ENCODE peak calls at places on chromosomes 3 and 15, in nine cellular contexts. B, H, M, T, V, W, D, Z and C are unnamed samples.

GRCh38 chr3:48090166-48090939 is 74.1 kb upstream of the MAP4 start:
- DNase-seq in B (no peak), H (no peak), M (no peak), T (no peak), V (no peak), W (no peak), D (no peak), Z (no peak), C (peak)

GRCh38 chr3:36248374-36248773 is 131.9 kb upstream of the STAC start:
- DNase-seq in B (no peak), H (no peak), M (no peak), T (no peak), V (no peak), W (no peak), D (no peak), Z (no peak), C (peak)

GRCh38 chr3:8452112-8452511 is 49.5 kb upstream of the LMCD1 start:
- DNase-seq in B (no peak), H (no peak), M (no peak), T (no peak), V (no peak), W (no peak), D (no peak), Z (no peak), C (no peak)

GRCh38 chr3:155188036-155188435 is 105.4 kb downstream of the STRIT1 start:
- DNase-seq in B (no peak), H (no peak), M (no peak), T (no peak), V (no peak), W (no peak), D (no peak), Z (no peak), C (no peak)

GRCh38 chr3:16253601-16254000 is 11.1 kb downstream of the DPH3 start:
- DNase-seq in B (no peak), H (no peak), M (no peak), T (no peak), V (peak), W (no peak), D (no peak), Z (no peak), C (no peak)

GRCh38 chr3:155202626-155203025 is 90.9 kb downstream of the STRIT1 start:
- DNase-seq in B (no peak), H (no peak), M (no peak), T (no peak), V (no peak), W (no peak), D (no peak), Z (no peak), C (no peak)

GRCh38 chr3:126537116-126537729 is 13.3 kb downstream of the CHST13 start:
- DNase-seq in B (no peak), H (no peak), M (no peak), T (no peak), V (no peak), W (no peak), D (no peak), Z (no peak), C (no peak)

GRCh38 chr15:35958936-35959335 is 413.0 kb upstream of the DPH6 start:
- DNase-seq in B (no peak), H (no peak), M (no peak), T (no peak), V (no peak), W (no peak), D (no peak), Z (no peak), C (no peak)

GRCh38 chr3:151439652-151440125 is 21.2 kb downstream of the IGSF10 start:
- DNase-seq in B (peak), H (peak), M (peak), T (peak), V (peak), W (peak), D (peak), Z (no peak), C (peak)

GRCh38 chr3:23567917-23568316 is 237.8 kb upstream of the UBE2E1 start:
- DNase-seq in B (no peak), H (no peak), M (peak), T (no peak), V (peak), W (peak), D (no peak), Z (no peak), C (no peak)

GRCh38 chr3:106560451-106560966 is 691.7 kb upstream of the CBLB start:
- DNase-seq in B (no peak), H (no peak), M (peak), T (no peak), V (peak), W (no peak), D (no peak), Z (no peak), C (no peak)

GRCh38 chr15:70200511-70200991 is 102.8 kb upstream of the TLE3 start:
- DNase-seq in B (no peak), H (no peak), M (no peak), T (peak), V (no peak), W (no peak), D (no peak), Z (no peak), C (no peak)

GRCh38 chr15:25676070-25676469 is 187.1 kb downstream of the ATP10A start:
- DNase-seq in B (no peak), H (no peak), M (no peak), T (no peak), V (no peak), W (no peak), D (no peak), Z (no peak), C (no peak)

GRCh38 chr3:52253314-52254260 is 8.0 kb downstream of the PPM1M start:
- DNase-seq in B (no peak), H (no peak), M (no peak), T (no peak), V (peak), W (no peak), D (no peak), Z (peak), C (no peak)

GRCh38 chr3:102206506-102207145 is 228.2 kb upstream of the ZPLD1 start:
- DNase-seq in B (no peak), H (no peak), M (no peak), T (no peak), V (no peak), W (no peak), D (no peak), Z (no peak), C (peak)

GRCh38 chr15:69757186-69757585 is 304.6 kb downstream of the RPLP1 start:
- DNase-seq in B (no peak), H (no peak), M (no peak), T (no peak), V (no peak), W (no peak), D (no peak), Z (no peak), C (no peak)

GRCh38 chr3:139098391-139098790 is 53.7 kb upstream of the PRR23C start:
- DNase-seq in B (no peak), H (no peak), M (no peak), T (no peak), V (no peak), W (no peak), D (no peak), Z (no peak), C (no peak)

GRCh38 chr3:196399485-196399945 is 32.7 kb downstream of the UBXN7 start:
- DNase-seq in B (no peak), H (peak), M (peak), T (no peak), V (no peak), W (peak), D (no peak), Z (no peak), C (no peak)

GRCh38 chr3:179428876-179429548 is 22.3 kb downstream of the GNB4 start:
- DNase-seq in B (no peak), H (no peak), M (no peak), T (no peak), V (no peak), W (no peak), D (no peak), Z (no peak), C (no peak)

GRCh38 chr3:54445630-54446029 is 323.3 kb downstream of the CACNA2D3 start:
- DNase-seq in B (no peak), H (no peak), M (no peak), T (no peak), V (no peak), W (no peak), D (no peak), Z (no peak), C (no peak)

GRCh38 chr15:92343869-92344643 is 49.6 kb upstream of the ST8SIA2 start:
- DNase-seq in B (no peak), H (no peak), M (no peak), T (no peak), V (no peak), W (no peak), D (no peak), Z (no peak), C (peak)

DNA sequence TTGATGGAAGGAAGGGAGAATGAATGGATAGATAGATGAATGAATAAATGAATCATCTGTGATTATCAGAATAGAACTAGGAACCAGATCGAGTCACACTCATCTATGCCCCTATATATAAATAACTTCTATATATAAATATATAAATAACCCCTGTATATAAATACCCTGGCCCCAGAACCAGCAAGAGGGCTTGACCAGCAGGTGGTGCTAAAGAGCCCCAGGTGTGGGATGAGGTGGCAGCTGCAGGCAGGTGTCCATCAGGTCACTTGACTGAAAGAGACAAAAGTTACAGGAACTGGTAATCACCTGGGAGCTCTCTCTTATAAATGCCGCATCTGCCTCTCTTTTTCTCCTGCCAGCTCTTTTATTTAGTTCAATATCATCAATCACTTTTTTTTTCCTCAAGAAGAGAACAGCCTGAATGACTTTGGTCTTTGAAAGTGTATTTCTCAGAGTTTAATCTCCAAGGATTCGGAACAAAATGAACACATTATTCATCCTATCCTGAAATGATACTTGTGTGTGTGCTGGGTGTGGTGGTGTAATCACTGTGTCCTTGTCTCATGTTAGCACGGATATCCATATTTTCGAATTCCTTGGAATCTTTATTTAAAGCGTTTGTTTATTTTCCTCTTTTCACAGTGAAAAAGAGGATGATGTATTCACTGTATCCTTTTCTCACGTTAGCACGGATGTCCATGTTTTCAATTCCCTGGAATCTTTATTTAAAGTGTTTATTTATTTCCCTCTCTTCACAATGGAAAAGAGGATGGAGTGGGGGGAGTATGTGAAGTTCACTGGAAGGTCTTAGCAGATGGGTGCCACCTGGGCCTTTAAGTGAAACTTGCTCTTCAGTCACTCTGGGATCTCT is 35.4 kb upstream of the ATG7 start:
- DNase-seq in B (peak), H (peak), M (peak), T (peak), V (no peak), W (peak), D (peak), Z (no peak), C (peak)
- TF ChIP-seq REST in B (no peak), H (no peak), M (no peak), T (no peak), V (no peak), W (no peak), D (no peak), Z (no peak), C (no peak)

GRCh38 chr15:54884312-54884711 is 312.4 kb downstream of the RSL24D1 start:
- DNase-seq in B (no peak), H (no peak), M (no peak), T (no peak), V (no peak), W (no peak), D (no peak), Z (no peak), C (no peak)
- TF ChIP-seq REST in B (no peak), H (no peak), M (no peak), T (no peak), V (no peak), W (no peak), D (no peak), Z (no peak), C (no peak)

GRCh38 chr3:160781429-160781828 is 25.4 kb downstream of the PPM1L start:
- DNase-seq in B (no peak), H (no peak), M (no peak), T (no peak), V (no peak), W (no peak), D (no peak), Z (no peak), C (no peak)

GRCh38 chr3:160780246-160780645 is 24.2 kb downstream of the PPM1L start:
- DNase-seq in B (no peak), H (no peak), M (no peak), T (no peak), V (no peak), W (no peak), D (no peak), Z (no peak), C (no peak)

GRCh38 chr3:160784853-160785252 is 28.8 kb downstream of the PPM1L start:
- DNase-seq in B (no peak), H (no peak), M (no peak), T (no peak), V (no peak), W (peak), D (no peak), Z (no peak), C (peak)
- TF ChIP-seq REST in B (no peak), H (no peak), M (no peak), T (no peak), V (no peak), W (no peak), D (no peak), Z (no peak), C (no peak)

DNA sequence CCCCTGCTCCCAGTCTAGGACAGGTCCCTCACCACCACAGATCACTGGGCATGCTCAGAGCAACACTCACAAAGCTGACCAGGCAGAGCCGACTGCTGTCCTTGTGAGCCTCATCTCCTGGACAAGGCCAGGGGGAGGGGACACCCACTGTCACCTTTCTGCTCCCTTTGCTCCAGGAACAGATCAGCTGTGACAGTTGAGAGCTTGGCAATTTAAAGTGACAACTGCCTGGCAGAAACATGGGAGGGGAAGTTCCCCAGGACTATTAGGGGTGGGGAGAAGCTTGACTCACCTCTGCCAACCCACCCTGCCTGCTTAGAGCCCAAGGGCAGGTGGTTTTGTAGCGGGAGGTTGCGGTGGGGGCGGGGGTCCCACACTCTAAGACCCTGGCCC is 80.6 kb downstream of the IQSEC1 start:
- DNase-seq in B (no peak), H (peak), M (no peak), T (no peak), V (no peak), W (no peak), D (no peak), Z (no peak), C (no peak)
- TF ChIP-seq REST in B (no peak), H (no peak), M (no peak), T (no peak), V (no peak), W (no peak), D (no peak), Z (no peak), C (no peak)

GRCh38 chr15:50496692-50497091 is 49.8 kb downstream of the USP50 start:
- DNase-seq in B (no peak), H (no peak), M (no peak), T (no peak), V (no peak), W (no peak), D (no peak), Z (no peak), C (no peak)

GRCh38 chr15:50493625-50494024 is 52.8 kb downstream of the USP50 start:
- DNase-seq in B (no peak), H (no peak), M (no peak), T (no peak), V (no peak), W (no peak), D (no peak), Z (no peak), C (no peak)
- TF ChIP-seq REST in B (no peak), H (no peak), M (no peak), T (no peak), V (no peak), W (no peak), D (no peak), Z (no peak), C (no peak)

DNA sequence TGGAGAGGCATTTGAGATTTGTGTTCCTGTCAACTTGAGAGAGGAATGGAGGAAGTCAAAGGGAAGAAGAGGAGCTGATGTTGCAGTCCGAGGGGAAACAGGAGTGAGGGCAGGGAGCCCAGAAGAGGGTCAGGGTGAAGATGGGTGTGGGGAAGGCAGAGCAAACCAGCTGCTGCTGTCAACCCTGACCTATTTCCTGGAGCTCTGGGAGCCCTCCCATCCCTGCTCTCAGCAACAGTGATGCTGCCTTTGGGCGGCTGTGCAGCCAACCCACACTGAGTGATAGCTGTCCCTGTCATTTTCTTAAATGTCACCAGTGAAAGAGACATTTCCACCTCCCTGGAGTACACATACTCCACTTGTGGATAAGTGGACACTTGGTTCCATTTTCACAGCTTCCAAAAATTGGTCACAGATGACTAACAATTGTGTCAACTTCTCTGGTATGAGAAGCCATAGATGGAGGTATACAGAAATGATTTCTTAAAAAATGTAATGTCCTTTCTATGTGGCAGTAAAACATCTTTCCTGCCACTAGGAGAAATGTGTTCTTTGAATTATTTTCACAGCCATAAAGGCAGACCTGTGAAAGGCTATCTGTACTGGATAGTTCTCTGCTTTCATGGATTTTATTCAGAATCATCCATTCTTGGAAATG is 556.3 kb upstream of the TBL1XR1 start:
- DNase-seq in B (no peak), H (no peak), M (no peak), T (peak), V (no peak), W (no peak), D (no peak), Z (no peak), C (no peak)
- TF ChIP-seq REST in B (no peak), H (no peak), M (no peak), T (no peak), V (no peak), W (no peak), D (no peak), Z (no peak), C (no peak)

DNA sequence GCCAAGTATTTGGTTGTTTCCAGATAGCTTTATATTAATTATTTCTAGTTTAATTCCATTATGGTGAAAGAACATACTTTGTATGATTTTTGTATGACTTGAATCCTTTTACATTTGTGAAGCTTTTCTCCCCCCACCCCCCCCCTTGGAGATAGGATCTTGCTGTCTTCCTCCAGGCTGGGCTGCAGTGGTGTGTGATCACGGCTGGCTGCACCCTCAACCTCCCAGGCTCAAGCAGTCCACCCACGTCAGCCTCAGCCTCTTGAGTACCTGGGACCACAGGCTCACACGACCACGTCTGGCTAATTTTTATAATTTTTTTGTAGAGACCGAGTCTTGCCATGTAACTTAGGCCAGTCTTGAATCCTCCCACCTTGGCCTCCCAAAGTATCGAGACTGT is 29.5 kb downstream of the ARL8B start:
- DNase-seq in B (no peak), H (no peak), M (no peak), T (no peak), V (no peak), W (no peak), D (peak), Z (no peak), C (no peak)
- TF ChIP-seq REST in B (no peak), H (no peak), M (no peak), T (no peak), V (no peak), W (no peak), D (no peak), Z (no peak), C (no peak)

DNA sequence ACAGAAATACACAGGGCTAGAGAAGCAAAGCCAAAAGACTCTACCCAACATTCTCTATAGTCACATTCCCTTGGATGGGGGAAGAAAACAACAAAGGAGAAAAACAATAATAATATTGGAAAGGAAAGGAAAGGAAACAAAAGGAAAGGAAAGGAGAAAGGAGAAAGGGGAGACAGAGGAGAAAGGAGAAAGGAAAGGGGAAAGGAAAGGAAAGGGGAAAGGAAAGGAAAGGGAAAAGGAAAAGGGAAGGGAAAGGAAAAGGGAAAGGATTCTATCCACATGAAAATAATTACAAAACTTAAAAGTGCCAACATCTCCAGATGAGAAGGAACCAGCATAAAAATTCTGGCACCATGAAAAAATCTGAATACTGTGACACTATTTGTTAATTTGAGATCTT is 54.1 kb upstream of the MNS1 start:
- DNase-seq in B (no peak), H (no peak), M (no peak), T (no peak), V (no peak), W (no peak), D (no peak), Z (no peak), C (no peak)
- TF ChIP-seq REST in B (no peak), H (no peak), M (no peak), T (no peak), V (no peak), W (no peak), D (no peak), Z (no peak), C (no peak)

GRCh38 chr3:31288641-31289100 is 244.1 kb upstream of the STT3B start:
- DNase-seq in B (no peak), H (peak), M (peak), T (no peak), V (no peak), W (peak), D (no peak), Z (no peak), C (peak)
- TF ChIP-seq REST in B (no peak), H (peak), M (no peak), T (no peak), V (no peak), W (no peak), D (no peak), Z (no peak), C (no peak)

GRCh38 chr15:66696770-66697169 is 5.3 kb upstream of the SMAD6 start:
- DNase-seq in B (no peak), H (no peak), M (no peak), T (no peak), V (no peak), W (no peak), D (no peak), Z (no peak), C (no peak)

GRCh38 chr15:66692391-66692790 is 9.6 kb upstream of the SMAD6 start:
- DNase-seq in B (no peak), H (no peak), M (no peak), T (no peak), V (no peak), W (no peak), D (no peak), Z (no peak), C (no peak)

GRCh38 chr15:66691727-66692126 is 10.3 kb upstream of the SMAD6 start:
- DNase-seq in B (no peak), H (no peak), M (no peak), T (no peak), V (no peak), W (no peak), D (no peak), Z (no peak), C (no peak)

GRCh38 chr15:66698318-66698961 is 3.6 kb upstream of the SMAD6 start:
- DNase-seq in B (no peak), H (peak), M (peak), T (peak), V (no peak), W (peak), D (peak), Z (no peak), C (peak)

GRCh38 chr15:66692808-66693596 is 9.0 kb upstream of the SMAD6 start:
- DNase-seq in B (no peak), H (no peak), M (no peak), T (no peak), V (no peak), W (no peak), D (no peak), Z (peak), C (no peak)
- TF ChIP-seq REST in B (no peak), H (no peak), M (no peak), T (no peak), V (no peak), W (no peak), D (no peak), Z (no peak), C (no peak)